ENCODE peak calls at places on chromosomes 6 and 20, in nine cellular contexts. K is NB4; Z is iris pigment epithelial cell; B is NCI-H1417; Q is vagina; C is sigmoid colon; J is stimulated activated CD4-positive, alpha-beta T cell treated with anti-CD3 and anti-CD28 coated beads, TNF-alpha, amount 100 ng/mL, for 24 hours; U is hypothalamus; X is T follicular helper cell. G is an unnamed sample.

GRCh38 chr6:1297746-1298145 is 14.2 kb upstream of the FOXQ1 start:
- DNase-seq in K (no peak), Z (peak), B (no peak), Q (no peak), C (no peak), J (no peak), U (no peak), X (no peak), G (peak)

GRCh38 chr6:130503146-130503545 is 137.3 kb downstream of the TMEM200A start:
- DNase-seq in K (no peak), Z (peak), B (no peak), Q (no peak), C (no peak), J (no peak), U (no peak), X (no peak), G (peak)

GRCh38 chr6:7919871-7920270 is 9.3 kb upstream of the TXNDC5 start:
- DNase-seq in K (peak), Z (no peak), B (no peak), Q (peak), C (no peak), J (peak), U (no peak), X (no peak), G (peak)

GRCh38 chr6:131844243-131844841 is 36.5 kb downstream of the ENPP1 start:
- DNase-seq in K (no peak), Z (peak), B (no peak), Q (no peak), C (no peak), J (no peak), U (no peak), X (no peak), G (peak)

GRCh38 chr6:15491986-15492269 is 170.9 kb downstream of the DTNBP1 start:
- DNase-seq in K (no peak), Z (no peak), B (no peak), Q (no peak), C (no peak), J (no peak), U (no peak), X (no peak), G (no peak)

GRCh38 chr6:81978230-81978629 is 225.7 kb upstream of the TENT5A start:
- DNase-seq in K (no peak), Z (no peak), B (no peak), Q (no peak), C (no peak), J (no peak), U (no peak), X (no peak), G (no peak)

GRCh38 chr20:20664795-20665194 is 47.6 kb downstream of the RALGAPA2 start:
- DNase-seq in K (peak), Z (peak), B (peak), Q (no peak), C (no peak), J (no peak), U (no peak), X (no peak), G (peak)

GRCh38 chr6:85113934-85114582 is 335.8 kb upstream of the NT5E start:
- DNase-seq in K (no peak), Z (peak), B (no peak), Q (no peak), C (peak), J (no peak), U (no peak), X (no peak), G (no peak)

GRCh38 chr6:161108886-161109285 is 117.3 kb downstream of the MAP3K4 start:
- DNase-seq in K (no peak), Z (no peak), B (no peak), Q (no peak), C (no peak), J (no peak), U (no peak), X (no peak), G (no peak)

G was measured in fibroblast of villous mesenchyme.